ENCODE peak calls at places on chromosome 2, in six cellular contexts. G is left ventricle myocardium inferior, D is kidney epithelial cell, E is RWPE1, A is GM12864, C is GM20000. X is an unnamed sample.

GRCh38 chr2:62200291-62200841 is 4.5 kb downstream of the B3GNT2 start:
- DNase-seq in E (no peak), C (no peak), D (no peak), A (no peak), G (no peak), X (no peak)

GRCh38 chr2:25606892-25607291 is 66.5 kb downstream of the DTNB start:
- DNase-seq in C (no peak), E (peak; percentile 50), D (no peak), G (no peak), A (no peak), X (no peak)

GRCh38 chr2:150625300-150625699 is 137.8 kb upstream of the RND3 start:
- DNase-seq in G (no peak), C (no peak), D (no peak), E (no peak), A (no peak), X (no peak)

GRCh38 chr2:202035089-202035940 is 1.7 kb downstream of the FZD7 start:
- DNase-seq in E (no peak), A (no peak), G (peak; percentile 64), C (no peak), D (no peak), X (peak; percentile 76)

GRCh38 chr2:3470166-3470651 is 49.1 kb downstream of the ADI1 start:
- DNase-seq in G (peak; percentile 87), C (no peak), A (no peak), E (peak; percentile 55), D (no peak), X (no peak)

GRCh38 chr2:102983786-102984185 is 222.0 kb downstream of the TMEM182 start:
- DNase-seq in D (no peak), E (no peak), A (no peak), C (no peak), G (no peak), X (no peak)

GRCh38 chr2:55014962-55015939 is 35.0 kb downstream of the RTN4 start:
- DNase-seq in A (no peak), E (peak; percentile 56), G (no peak), C (peak; percentile 21), D (peak; percentile 77), X (peak; percentile 10)

GRCh38 chr2:17869128-17869527 is 9.3 kb upstream of the KCNS3 start:
- DNase-seq in C (no peak), A (no peak), D (no peak), G (no peak), E (peak; percentile 35), X (no peak)

GRCh38 chr2:228771719-228772254 is 499.3 kb downstream of the PID1 start:
- DNase-seq in D (no peak), C (no peak), E (no peak), A (no peak), G (no peak), X (no peak)

GRCh38 chr2:180125245-180125962 is 118.3 kb upstream of the CWC22 start:
- DNase-seq in D (peak; percentile 79), C (peak; percentile 38), E (peak; percentile 67), G (peak; percentile 16), A (peak; percentile 15), X (peak; percentile 56)

GRCh38 chr2:218405365-218406208 is 5.9 kb downstream of the CTDSP1 start:
- DNase-seq in A (no peak), C (no peak), D (no peak), G (no peak), E (no peak), X (no peak)

GRCh38 chr2:149885468-149885867 is 297.9 kb upstream of the MMADHC start:
- DNase-seq in D (no peak), G (no peak), A (no peak), C (no peak), E (no peak), X (no peak)

GRCh38 chr2:239337877-239338484 is 62.8 kb downstream of the HDAC4 start:
- DNase-seq in D (no peak), E (no peak), G (no peak), C (no peak), A (no peak), X (no peak)

GRCh38 chr2:47808614-47809013 is 25.7 kb downstream of the MSH6 start:
- DNase-seq in G (no peak), D (no peak), E (no peak), C (no peak), A (no peak), X (no peak)

GRCh38 chr2:69830045-69830905 is 815 bp downstream of the GMCL1 start:
- DNase-seq in G (peak; percentile 16), D (no peak), A (no peak), C (peak; percentile 32), E (peak; percentile 28), X (peak; percentile 49)

GRCh38 chr2:151287513-151288250 is 1.8 kb downstream of the NMI start:
- DNase-seq in C (no peak), G (no peak), D (no peak), A (no peak), E (no peak), X (no peak)

GRCh38 chr2:60262178-60262577 is 291.3 kb downstream of the BCL11A start:
- DNase-seq in A (no peak), D (no peak), E (no peak), C (no peak), G (no peak), X (no peak)

GRCh38 chr2:128980475-128980874 is 661.8 kb upstream of the HS6ST1 start:
- DNase-seq in A (no peak), D (no peak), C (no peak), E (no peak), G (no peak), X (no peak)

GRCh38 chr2:70070557-70071268 is 16.6 kb upstream of the PCBP1 start:
- DNase-seq in E (peak; percentile 86), A (peak; percentile 77), C (peak; percentile 82), G (peak; percentile 31), D (peak; percentile 48), X (peak; percentile 42)

GRCh38 chr2:232634319-232635150 is 1.1 kb downstream of the EFHD1 start:
- DNase-seq in D (no peak), G (peak; percentile 33), C (peak; percentile 39), A (no peak), E (no peak), X (peak; percentile 50)

GRCh38 chr2:124476291-124476690 is 451.2 kb downstream of the CNTNAP5 start:
- DNase-seq in A (no peak), G (no peak), D (peak; percentile 42), C (no peak), E (peak; percentile 9), X (no peak)

GRCh38 chr2:64522843-64523428 is 1.2 kb upstream of the AFTPH start:
- DNase-seq in A (peak; percentile 80), E (peak; percentile 49), D (peak; percentile 50), C (peak; percentile 70), G (peak; percentile 29), X (peak; percentile 51)

GRCh38 chr2:168962636-168963035 is 61.5 kb downstream of the G6PC2 start:
- DNase-seq in E (no peak), C (no peak), D (no peak), G (no peak), A (no peak), X (no peak)

GRCh38 chr2:195648780-195649179 is 8.2 kb upstream of the SLC39A10 start:
- DNase-seq in A (no peak), E (no peak), G (no peak), D (no peak), C (no peak), X (no peak)

GRCh38 chr2:216849987-216850386 is 9.9 kb downstream of the TNP1 start:
- DNase-seq in E (peak; percentile 51), G (peak; percentile 68), C (no peak), A (no peak), D (no peak), X (no peak)

DNA sequence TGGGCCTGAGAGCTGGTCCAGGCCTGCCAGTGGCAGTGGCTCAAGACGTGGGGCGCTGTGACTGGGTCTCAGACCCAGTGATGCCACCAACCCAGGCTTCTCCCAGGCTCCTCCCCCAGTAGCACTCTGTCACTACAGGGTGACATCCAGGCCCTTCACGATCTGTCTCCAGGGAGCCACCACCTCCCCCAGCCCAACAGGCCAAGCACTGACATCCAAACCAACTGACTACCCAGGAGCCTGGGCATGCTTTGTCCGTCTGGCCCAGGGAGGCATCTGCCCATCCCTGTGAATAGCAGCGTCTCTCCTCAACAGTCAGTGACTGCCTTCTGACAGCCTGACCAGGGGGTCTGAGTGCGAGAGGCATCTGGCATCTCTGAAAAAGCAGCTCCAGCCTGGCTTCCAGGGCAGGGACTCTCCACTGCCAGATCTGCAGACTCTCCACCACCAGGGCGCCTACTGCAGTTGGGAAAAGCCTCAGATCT is 13.0 kb downstream of the TEX44 start:
- DNase-seq in D (no peak), E (no peak), C (no peak), G (peak; percentile 39), A (no peak), X (no peak)
- TF ChIP-seq CTCF in D (no peak), E (no peak), C (no peak), G (no peak), A (no peak), X (no peak)

GRCh38 chr2:112579280-112579679 is 5.1 kb upstream of the CHCHD5 start:
- DNase-seq in G (no peak), C (no peak), E (peak; percentile 24), A (no peak), D (peak; percentile 74), X (no peak)
- TF ChIP-seq CTCF in G (no peak), C (no peak), E (no peak), A (no peak), D (no peak), X (no peak)

GRCh38 chr2:105919826-105920225 is 175.1 kb downstream of the NCK2 start:
- DNase-seq in G (no peak), A (peak; percentile 7), C (no peak), E (peak; percentile 10), D (peak; percentile 1), X (peak; percentile 9)
- TF ChIP-seq CTCF in G (peak; percentile 47), A (peak; percentile 66), C (no peak), E (peak; percentile 6), D (peak; percentile 54), X (peak; percentile 31)

GRCh38 chr2:127564429-127565260 is 29.2 kb downstream of the MYO7B start:
- DNase-seq in E (no peak), C (no peak), A (no peak), D (no peak), G (no peak), X (no peak)
- TF ChIP-seq CTCF in E (no peak), C (no peak), A (no peak), D (no peak), G (no peak), X (no peak)

DNA sequence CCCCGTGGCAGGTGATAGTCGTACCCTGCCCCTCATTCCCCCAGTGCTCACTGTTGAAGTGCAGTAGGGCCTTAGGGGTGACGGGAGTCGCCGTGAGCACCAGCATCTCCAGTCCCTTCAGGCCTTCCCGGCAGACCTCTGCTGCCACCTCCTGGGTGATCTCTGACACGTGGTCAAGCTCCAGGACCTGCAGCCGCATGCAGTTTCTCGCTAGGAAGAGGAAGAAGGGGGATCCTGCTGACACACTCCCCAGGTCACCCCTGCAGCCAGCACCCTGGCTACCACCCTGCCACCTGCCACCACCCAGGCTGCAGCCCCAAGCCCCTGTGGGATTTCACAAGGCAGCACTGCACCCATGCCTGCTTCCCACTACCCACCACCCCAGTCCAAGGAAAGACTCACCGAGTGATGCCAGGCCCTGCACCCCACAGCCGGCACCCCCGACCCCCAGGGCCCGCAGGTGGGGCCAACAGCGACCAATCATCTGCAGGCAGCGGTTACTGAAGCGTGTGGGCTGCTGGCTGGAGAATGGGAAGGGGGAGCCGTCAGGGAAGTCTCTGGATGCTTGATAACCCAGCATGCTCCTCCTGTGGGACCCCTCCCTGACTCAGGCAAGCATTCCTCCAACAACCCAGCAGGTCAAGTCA is 23.8 kb downstream of the FBXO41 start:
- DNase-seq in A (no peak), C (no peak), E (peak; percentile 67), G (peak; percentile 45), D (no peak), X (peak; percentile 71)
- TF ChIP-seq CTCF in A (peak; percentile 33), C (no peak), E (peak; percentile 44), G (peak; percentile 61), D (peak; percentile 66), X (peak; percentile 48)